ENCODE peak calls at places on chromosomes 5 and 9, in eight cellular contexts. One of them, this sample, is unnamed.

GRCh38 chr5:169798906-169799660 is 162.0 kb downstream of the DOCK2 start:
- DNase-seq in endothelial cell: no peak
- DNase-seq in heart left ventricle: no peak
- DNase-seq in AG10803: no peak
- DNase-seq in left ventricle myocardium inferior: no peak
- DNase-seq in fibroblast of pulmonary artery: no peak
- DNase-seq in sigmoid colon: no peak
- DNase-seq in activated CD8-positive, alpha-beta T cell treated with anti-CD3 and anti-CD28 coated beads for 36 hours: no peak
- DNase-seq in this sample: no peak

GRCh38 chr5:142426129-142426641 is 101.4 kb upstream of the SPRY4 start:
- DNase-seq in endothelial cell: peak; percentile 23
- DNase-seq in heart left ventricle: peak; percentile 82
- DNase-seq in AG10803: peak; percentile 43
- DNase-seq in left ventricle myocardium inferior: peak; percentile 62
- DNase-seq in fibroblast of pulmonary artery: no peak
- DNase-seq in sigmoid colon: peak; percentile 80
- DNase-seq in activated CD8-positive, alpha-beta T cell treated with anti-CD3 and anti-CD28 coated beads for 36 hours: peak; percentile 49
- DNase-seq in this sample: no peak

GRCh38 chr5:138770977-138771376 is 17.8 kb downstream of the CTNNA1 start:
- DNase-seq in endothelial cell: no peak
- DNase-seq in heart left ventricle: no peak
- DNase-seq in AG10803: no peak
- DNase-seq in left ventricle myocardium inferior: no peak
- DNase-seq in fibroblast of pulmonary artery: no peak
- DNase-seq in sigmoid colon: no peak
- DNase-seq in activated CD8-positive, alpha-beta T cell treated with anti-CD3 and anti-CD28 coated beads for 36 hours: no peak
- DNase-seq in this sample: no peak

GRCh38 chr9:103992938-103993595 is 101.0 kb upstream of the SMC2 start:
- DNase-seq in endothelial cell: no peak
- DNase-seq in heart left ventricle: no peak
- DNase-seq in AG10803: no peak
- DNase-seq in left ventricle myocardium inferior: no peak
- DNase-seq in fibroblast of pulmonary artery: no peak
- DNase-seq in sigmoid colon: no peak
- DNase-seq in activated CD8-positive, alpha-beta T cell treated with anti-CD3 and anti-CD28 coated beads for 36 hours: no peak
- DNase-seq in this sample: no peak

GRCh38 chr5:72501475-72501874 is 5.7 kb downstream of the ZNF366 start:
- DNase-seq in endothelial cell: no peak
- DNase-seq in heart left ventricle: no peak
- DNase-seq in AG10803: no peak
- DNase-seq in left ventricle myocardium inferior: no peak
- DNase-seq in fibroblast of pulmonary artery: no peak
- DNase-seq in sigmoid colon: no peak
- DNase-seq in activated CD8-positive, alpha-beta T cell treated with anti-CD3 and anti-CD28 coated beads for 36 hours: no peak
- DNase-seq in this sample: no peak

GRCh38 chr5:139755892-139756671 is 39.5 kb upstream of the PSD2 start:
- DNase-seq in endothelial cell: no peak
- DNase-seq in heart left ventricle: no peak
- DNase-seq in AG10803: no peak
- DNase-seq in left ventricle myocardium inferior: no peak
- DNase-seq in fibroblast of pulmonary artery: no peak
- DNase-seq in sigmoid colon: no peak
- DNase-seq in activated CD8-positive, alpha-beta T cell treated with anti-CD3 and anti-CD28 coated beads for 36 hours: peak; percentile 49
- DNase-seq in this sample: peak; percentile 78

GRCh38 chr5:616342-617039 is 4.4 kb downstream of the CEP72 start:
- DNase-seq in endothelial cell: no peak
- DNase-seq in heart left ventricle: no peak
- DNase-seq in AG10803: no peak
- DNase-seq in left ventricle myocardium inferior: no peak
- DNase-seq in fibroblast of pulmonary artery: peak; percentile 6
- DNase-seq in sigmoid colon: no peak
- DNase-seq in activated CD8-positive, alpha-beta T cell treated with anti-CD3 and anti-CD28 coated beads for 36 hours: peak; percentile 20
- DNase-seq in this sample: no peak

GRCh38 chr5:36861820-36862219 is 14.7 kb upstream of the NIPBL start:
- DNase-seq in endothelial cell: no peak
- DNase-seq in heart left ventricle: no peak
- DNase-seq in AG10803: no peak
- DNase-seq in left ventricle myocardium inferior: no peak
- DNase-seq in fibroblast of pulmonary artery: no peak
- DNase-seq in sigmoid colon: no peak
- DNase-seq in activated CD8-positive, alpha-beta T cell treated with anti-CD3 and anti-CD28 coated beads for 36 hours: no peak
- DNase-seq in this sample: no peak

GRCh38 chr5:172452398-172453205 is 1.7 kb downstream of the SH3PXD2B start:
- DNase-seq in endothelial cell: no peak
- DNase-seq in heart left ventricle: peak; percentile 51
- DNase-seq in AG10803: peak; percentile 71
- DNase-seq in left ventricle myocardium inferior: no peak
- DNase-seq in fibroblast of pulmonary artery: peak; percentile 75
- DNase-seq in sigmoid colon: peak; percentile 80
- DNase-seq in activated CD8-positive, alpha-beta T cell treated with anti-CD3 and anti-CD28 coated beads for 36 hours: no peak
- DNase-seq in this sample: no peak

GRCh38 chr9:84278131-84278530 is 62.4 kb downstream of the SLC28A3 start:
- DNase-seq in endothelial cell: no peak
- DNase-seq in heart left ventricle: no peak
- DNase-seq in AG10803: peak; percentile 8
- DNase-seq in left ventricle myocardium inferior: no peak
- DNase-seq in fibroblast of pulmonary artery: peak; percentile 36
- DNase-seq in sigmoid colon: no peak
- DNase-seq in activated CD8-positive, alpha-beta T cell treated with anti-CD3 and anti-CD28 coated beads for 36 hours: no peak
- DNase-seq in this sample: no peak

GRCh38 chr5:141875795-141876627 is 2.2 kb downstream of the PCDH1 start:
- DNase-seq in endothelial cell: no peak
- DNase-seq in heart left ventricle: peak; percentile 66
- DNase-seq in AG10803: no peak
- DNase-seq in left ventricle myocardium inferior: peak; percentile 47
- DNase-seq in fibroblast of pulmonary artery: peak; percentile 23
- DNase-seq in sigmoid colon: no peak
- DNase-seq in activated CD8-positive, alpha-beta T cell treated with anti-CD3 and anti-CD28 coated beads for 36 hours: no peak
- DNase-seq in this sample: no peak

GRCh38 chr5:149317281-149318048 is 27.8 kb upstream of the GRPEL2 start:
- DNase-seq in endothelial cell: no peak
- DNase-seq in heart left ventricle: no peak
- DNase-seq in AG10803: peak; percentile 60
- DNase-seq in left ventricle myocardium inferior: no peak
- DNase-seq in fibroblast of pulmonary artery: peak; percentile 72
- DNase-seq in sigmoid colon: no peak
- DNase-seq in activated CD8-positive, alpha-beta T cell treated with anti-CD3 and anti-CD28 coated beads for 36 hours: peak; percentile 59
- DNase-seq in this sample: peak; percentile 83

GRCh38 chr5:140978260-140978659 is 12.0 kb downstream of the PCDHAC2 start:
- DNase-seq in endothelial cell: no peak
- DNase-seq in heart left ventricle: no peak
- DNase-seq in AG10803: no peak
- DNase-seq in left ventricle myocardium inferior: no peak
- DNase-seq in fibroblast of pulmonary artery: no peak
- DNase-seq in sigmoid colon: no peak
- DNase-seq in activated CD8-positive, alpha-beta T cell treated with anti-CD3 and anti-CD28 coated beads for 36 hours: no peak
- DNase-seq in this sample: no peak

DNA sequence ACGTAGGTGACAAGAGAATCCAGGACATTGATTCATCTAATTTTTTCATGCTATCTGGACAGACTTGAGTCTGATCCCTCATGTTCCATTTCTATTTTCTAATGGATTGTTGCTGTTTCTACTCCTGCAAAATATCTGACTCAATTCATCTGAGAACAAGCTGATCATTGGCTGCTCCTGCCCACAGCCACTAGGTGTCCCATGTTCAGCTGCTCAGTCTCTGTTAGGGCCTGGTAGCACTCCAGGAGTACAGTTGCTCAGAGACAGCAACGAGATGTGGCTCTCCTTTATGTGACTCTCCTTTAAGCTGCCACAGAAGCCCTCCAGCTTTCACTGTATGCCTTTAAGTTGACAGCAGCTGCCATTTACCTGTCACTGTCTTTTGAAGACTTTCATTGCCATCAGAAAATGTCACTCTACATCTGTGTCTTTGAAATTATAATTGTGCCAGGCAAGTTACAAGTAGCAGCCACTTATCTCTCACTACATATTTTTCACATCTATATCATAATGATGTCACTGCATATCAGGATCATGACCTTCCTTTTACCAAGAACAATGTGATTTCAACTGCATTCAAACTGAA is 1944.2 kb upstream of the NUDT12 start:
- DNase-seq in endothelial cell: peak; percentile 28
- DNase-seq in heart left ventricle: no peak
- DNase-seq in AG10803: no peak
- DNase-seq in left ventricle myocardium inferior: no peak
- DNase-seq in fibroblast of pulmonary artery: peak; percentile 17
- DNase-seq in sigmoid colon: no peak
- DNase-seq in activated CD8-positive, alpha-beta T cell treated with anti-CD3 and anti-CD28 coated beads for 36 hours: no peak
- DNase-seq in this sample: no peak
- TF ChIP-seq CTCF in endothelial cell: peak; percentile 27
- TF ChIP-seq CTCF in heart left ventricle: no peak
- TF ChIP-seq CTCF in AG10803: no peak
- TF ChIP-seq CTCF in left ventricle myocardium inferior: no peak
- TF ChIP-seq CTCF in fibroblast of pulmonary artery: peak; percentile 28
- TF ChIP-seq CTCF in sigmoid colon: no peak
- TF ChIP-seq CTCF in activated CD8-positive, alpha-beta T cell treated with anti-CD3 and anti-CD28 coated beads for 36 hours: no peak
- TF ChIP-seq CTCF in this sample: no peak

DNA sequence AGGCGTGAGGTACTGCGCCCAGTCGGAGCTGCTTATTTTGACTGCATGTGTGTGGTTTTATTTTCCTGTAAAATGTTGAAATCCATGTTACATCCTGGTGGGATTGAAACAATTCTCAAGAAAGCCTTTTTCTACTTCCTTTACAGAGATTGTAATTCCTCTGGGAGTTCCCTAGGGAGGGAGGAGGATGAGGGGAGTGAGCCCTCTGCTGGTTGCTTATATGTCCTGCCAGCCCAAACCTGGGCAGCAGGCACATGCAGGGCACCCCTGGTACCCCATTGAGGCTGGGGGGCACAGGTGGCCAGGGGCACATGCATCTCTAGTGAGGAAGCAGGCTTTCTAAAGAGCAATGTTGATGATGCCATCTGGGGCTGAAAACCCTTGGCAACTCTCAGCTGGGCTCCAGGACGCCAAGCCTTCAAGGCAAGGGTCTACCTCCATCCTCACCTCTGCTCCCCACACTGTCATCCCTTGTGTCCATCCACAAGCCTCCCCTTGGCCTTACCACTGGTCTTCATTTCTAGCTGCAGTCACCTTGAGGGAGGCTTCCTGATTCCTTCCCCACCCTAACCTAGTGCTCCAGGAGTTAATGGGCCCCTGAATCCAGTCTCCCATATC is 84.7 kb upstream of the TNFSF8 start:
- DNase-seq in endothelial cell: peak; percentile 62
- DNase-seq in heart left ventricle: no peak
- DNase-seq in AG10803: peak; percentile 69
- DNase-seq in left ventricle myocardium inferior: no peak
- DNase-seq in fibroblast of pulmonary artery: peak; percentile 77
- DNase-seq in sigmoid colon: no peak
- DNase-seq in activated CD8-positive, alpha-beta T cell treated with anti-CD3 and anti-CD28 coated beads for 36 hours: no peak
- DNase-seq in this sample: no peak
- TF ChIP-seq CTCF in endothelial cell: peak; percentile 47
- TF ChIP-seq CTCF in heart left ventricle: peak; percentile 36
- TF ChIP-seq CTCF in AG10803: peak; percentile 74
- TF ChIP-seq CTCF in left ventricle myocardium inferior: peak; percentile 66
- TF ChIP-seq CTCF in fibroblast of pulmonary artery: peak; percentile 75
- TF ChIP-seq CTCF in sigmoid colon: peak; percentile 68
- TF ChIP-seq CTCF in activated CD8-positive, alpha-beta T cell treated with anti-CD3 and anti-CD28 coated beads for 36 hours: peak; percentile 59
- TF ChIP-seq CTCF in this sample: peak; percentile 49

GRCh38 chr5:53478411-53479044 is 1.9 kb upstream of the FST start:
- DNase-seq in endothelial cell: peak; percentile 36
- DNase-seq in heart left ventricle: peak; percentile 21
- DNase-seq in AG10803: peak; percentile 71
- DNase-seq in left ventricle myocardium inferior: peak; percentile 22
- DNase-seq in fibroblast of pulmonary artery: peak; percentile 72
- DNase-seq in sigmoid colon: no peak
- DNase-seq in activated CD8-positive, alpha-beta T cell treated with anti-CD3 and anti-CD28 coated beads for 36 hours: peak; percentile 45
- DNase-seq in this sample: peak; percentile 48
- TF ChIP-seq CTCF in endothelial cell: peak; percentile 19
- TF ChIP-seq CTCF in heart left ventricle: peak; percentile 41
- TF ChIP-seq CTCF in AG10803: peak; percentile 43
- TF ChIP-seq CTCF in left ventricle myocardium inferior: peak; percentile 68
- TF ChIP-seq CTCF in fibroblast of pulmonary artery: peak; percentile 49
- TF ChIP-seq CTCF in sigmoid colon: peak; percentile 40
- TF ChIP-seq CTCF in activated CD8-positive, alpha-beta T cell treated with anti-CD3 and anti-CD28 coated beads for 36 hours: peak; percentile 69
- TF ChIP-seq CTCF in this sample: peak; percentile 58

DNA sequence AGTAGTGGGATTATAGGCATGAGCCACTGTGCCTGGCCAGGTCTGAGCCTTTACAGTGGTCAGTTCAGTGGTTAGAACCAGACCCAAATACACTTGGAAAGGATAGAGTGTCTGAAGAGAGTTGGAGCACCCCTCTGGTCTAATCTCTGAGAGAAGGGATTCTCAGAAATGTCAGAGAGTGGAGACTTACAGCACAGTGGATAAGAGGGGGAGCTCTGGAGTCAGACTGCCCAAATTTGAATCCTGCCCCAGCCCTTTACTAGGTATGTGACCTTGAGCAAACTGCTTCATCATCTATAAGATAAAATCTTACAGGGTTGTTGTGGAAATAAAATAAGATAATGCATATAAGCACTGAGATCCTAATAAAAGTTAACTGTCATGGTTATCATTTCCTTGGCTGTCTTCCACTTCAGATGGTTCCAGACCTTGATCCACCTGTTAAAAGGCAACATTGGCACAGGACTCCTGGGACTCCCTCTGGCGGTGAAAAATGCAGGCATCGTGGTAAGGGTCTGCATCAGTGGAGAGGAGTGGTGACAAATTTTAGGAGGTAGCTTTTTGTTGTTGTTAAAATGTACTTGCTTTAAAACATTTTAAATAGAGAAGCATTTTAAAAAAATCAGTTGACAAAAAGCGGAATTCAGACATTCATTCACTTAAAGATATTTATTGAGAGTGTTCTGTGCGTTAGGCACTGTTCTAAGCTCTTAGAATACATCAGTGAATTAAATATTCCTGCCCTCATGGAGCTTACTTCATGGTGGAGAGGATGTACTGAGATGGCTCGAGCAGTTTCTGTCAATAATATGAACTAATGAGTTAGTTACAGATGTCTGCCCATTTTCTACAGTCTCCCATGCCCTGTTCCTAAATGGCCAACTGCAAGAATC is 16.0 kb downstream of the SLC36A1 start:
- DNase-seq in endothelial cell: peak; percentile 59
- DNase-seq in heart left ventricle: no peak
- DNase-seq in AG10803: no peak
- DNase-seq in left ventricle myocardium inferior: no peak
- DNase-seq in fibroblast of pulmonary artery: no peak
- DNase-seq in sigmoid colon: no peak
- DNase-seq in activated CD8-positive, alpha-beta T cell treated with anti-CD3 and anti-CD28 coated beads for 36 hours: peak; percentile 10
- DNase-seq in this sample: no peak
- TF ChIP-seq CTCF in endothelial cell: peak; percentile 69
- TF ChIP-seq CTCF in heart left ventricle: no peak
- TF ChIP-seq CTCF in AG10803: peak; percentile 33
- TF ChIP-seq CTCF in left ventricle myocardium inferior: peak; percentile 42
- TF ChIP-seq CTCF in fibroblast of pulmonary artery: peak; percentile 47
- TF ChIP-seq CTCF in sigmoid colon: no peak
- TF ChIP-seq CTCF in activated CD8-positive, alpha-beta T cell treated with anti-CD3 and anti-CD28 coated beads for 36 hours: no peak
- TF ChIP-seq CTCF in this sample: peak; percentile 28

This sample was measured in GM13976.